ENCODE peak calls at places on chromosomes 4 and X, in ten cellular contexts. S is tibial nerve, C is Peyer's patch, Y is A549, Z is right lobe of liver, U is HCT116, V is IMR-90, R is sigmoid colon, N is body of pancreas, B is K562. G is an unnamed sample.

GRCh38 chrX:153400146-153401132 is 711 bp downstream of the PNMA6E start:
- DNase-seq in B (peak), S (no peak), V (no peak), N (no peak), Z (no peak), R (no peak), Y (peak), U (peak), C (no peak), G (peak)

GRCh38 chr4:139301821-139302611 is at the start of gene NDUFC1:
- DNase-seq in N (peak), B (peak), S (no peak), R (peak), C (peak), U (no peak), Z (peak), Y (peak), V (peak), G (peak)

GRCh38 chrX:10021461-10022272 is 54.5 kb downstream of the CLDN34 start:
- DNase-seq in Z (no peak), R (peak), Y (peak), S (no peak), N (no peak), C (no peak), B (no peak), U (no peak), V (peak), G (no peak)

GRCh38 chr4:151866266-151866918 is 105.6 kb upstream of the GATB start:
- DNase-seq in N (no peak), C (no peak), Y (no peak), B (no peak), S (no peak), U (no peak), R (no peak), Z (no peak), V (no peak), G (no peak)

GRCh38 chr4:80507507-80507906 is 172.0 kb downstream of the CFAP299 start:
- DNase-seq in N (no peak), Y (no peak), C (no peak), R (no peak), B (no peak), U (no peak), S (no peak), V (no peak), Z (no peak), G (no peak)

GRCh38 chr4:9987749-9988346 is 33.4 kb downstream of the SLC2A9 start:
- DNase-seq in Z (no peak), B (no peak), V (no peak), S (no peak), N (no peak), R (no peak), C (no peak), Y (no peak), U (no peak), G (no peak)

GRCh38 chr4:30718021-30718888 is 1.9 kb upstream of the PCDH7 start:
- DNase-seq in V (peak), Z (peak), U (no peak), S (no peak), N (no peak), R (peak), B (no peak), C (peak), Y (no peak), G (peak)

GRCh38 chrX:123736333-123736921 is 3.6 kb upstream of the THOC2 start:
- DNase-seq in R (no peak), U (no peak), Y (peak), S (no peak), B (no peak), Z (no peak), C (no peak), N (no peak), V (peak), G (no peak)

GRCh38 chr4:3756343-3757059 is 9.7 kb upstream of the ADRA2C start:
- DNase-seq in C (no peak), Y (no peak), N (no peak), R (no peak), B (peak), Z (no peak), S (no peak), V (no peak), U (peak), G (no peak)

GRCh38 chr4:117983541-117984451 is 50.5 kb upstream of the NDST3 start:
- DNase-seq in U (no peak), N (no peak), R (no peak), B (no peak), Y (no peak), C (no peak), Z (no peak), V (peak), S (no peak), G (no peak)

GRCh38 chr4:159484049-159484448 is 381.2 kb downstream of the RAPGEF2 start:
- DNase-seq in N (no peak), C (no peak), U (no peak), Z (no peak), B (no peak), R (no peak), S (no peak), V (no peak), Y (no peak), G (no peak)

GRCh38 chr4:133000012-133000411 is 149.1 kb upstream of the PCDH10 start:
- DNase-seq in C (no peak), S (no peak), U (no peak), R (no peak), B (no peak), Y (no peak), Z (no peak), N (no peak), V (no peak), G (no peak)

GRCh38 chr4:102076622-102077021 is 268.7 kb downstream of the SLC39A8 start:
- DNase-seq in Y (peak), C (no peak), V (no peak), N (no peak), U (no peak), Z (no peak), S (no peak), B (no peak), R (no peak), G (no peak)

GRCh38 chrX:14243823-14244222 is 214.1 kb upstream of the GEMIN8 start:
- DNase-seq in U (no peak), V (no peak), N (no peak), C (no peak), R (no peak), B (no peak), S (no peak), Y (no peak), Z (no peak), G (peak)

GRCh38 chr4:1900624-1901023 is 29.4 kb downstream of the NSD2 start:
- DNase-seq in Y (no peak), Z (no peak), S (no peak), V (no peak), B (no peak), U (no peak), N (no peak), C (no peak), R (peak), G (no peak)

GRCh38 chr4:87425711-87426110 is 3.3 kb downstream of the NUDT9 start:
- DNase-seq in N (peak), Z (no peak), R (no peak), B (no peak), S (no peak), C (no peak), V (no peak), U (no peak), Y (no peak), G (no peak)

GRCh38 chrX:100994352-100995281 is 25.1 kb downstream of the ARL13A start:
- DNase-seq in Z (no peak), S (no peak), N (no peak), Y (peak), C (no peak), U (peak), B (peak), V (peak), R (no peak), G (no peak)

GRCh38 chr4:85968945-85969830 is 390.7 kb downstream of the MAPK10 start:
- DNase-seq in U (no peak), Y (peak), C (no peak), N (no peak), V (peak), S (no peak), R (no peak), Z (no peak), B (peak), G (no peak)

GRCh38 chr4:162727232-162727631 is 439.5 kb downstream of the NAF1 start:
- DNase-seq in U (peak), S (no peak), Z (no peak), B (peak), V (no peak), N (no peak), Y (peak), C (no peak), R (no peak), G (no peak)

GRCh38 chr4:5635826-5636196 is 72.5 kb downstream of the EVC2 start:
- DNase-seq in S (no peak), Z (no peak), V (peak), B (no peak), N (no peak), R (no peak), Y (peak), U (no peak), C (no peak), G (no peak)

GRCh38 chr4:122705547-122705946 is 27.0 kb upstream of the BBS12 start:
- DNase-seq in R (no peak), B (no peak), Y (no peak), C (no peak), S (no peak), Z (no peak), V (no peak), U (no peak), N (no peak), G (no peak)

GRCh38 chrX:131675596-131676194 is 131.8 kb downstream of the OR13H1 start:
- DNase-seq in N (no peak), Z (no peak), S (no peak), U (peak), B (peak), C (no peak), V (peak), Y (peak), R (no peak), G (no peak)

GRCh38 chrX:39859991-39860861 is 237.5 kb downstream of the BCOR start:
- DNase-seq in U (peak), R (peak), N (no peak), V (peak), B (peak), Z (no peak), C (no peak), Y (peak), S (no peak), G (no peak)
- TF ChIP-seq POLR2A in U (no peak), R (no peak), N (no peak), V (no peak), B (no peak), Z (no peak), C (no peak), Y (no peak), S (no peak), G (no peak)

GRCh38 chrX:139026406-139027200 is 315.1 kb upstream of the FGF13 start:
- DNase-seq in N (no peak), S (no peak), B (no peak), U (no peak), C (no peak), Y (no peak), V (no peak), R (no peak), Z (no peak), G (no peak)
- TF ChIP-seq CTCF in N (no peak), S (no peak), B (no peak), U (no peak), C (no peak), Y (no peak), V (no peak), R (no peak), Z (no peak), G (no peak)

DNA sequence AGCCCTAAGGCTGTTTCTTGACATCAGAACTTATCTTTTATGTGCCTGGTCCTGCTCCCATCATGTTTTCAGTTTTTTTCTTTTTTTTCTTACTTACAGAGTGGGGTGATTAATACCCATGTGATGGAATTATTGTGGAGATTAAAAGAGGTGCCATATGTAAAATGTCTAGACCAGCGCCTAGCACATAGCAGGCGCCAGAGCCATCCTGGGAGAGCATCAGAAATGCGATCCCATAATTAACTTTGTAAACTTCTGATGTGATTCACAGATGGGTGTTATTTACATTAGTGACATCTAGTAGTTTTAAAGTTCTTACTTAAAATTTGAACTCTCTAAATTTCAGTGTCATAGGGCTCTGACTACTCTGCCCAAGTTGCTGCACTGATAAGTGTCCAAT is 66.2 kb upstream of the PGRMC2 start:
- DNase-seq in Z (no peak), S (no peak), V (peak), R (no peak), Y (no peak), B (no peak), U (no peak), N (no peak), C (no peak), G (no peak)
- H3K27ac ChIP-seq in Z (no peak), S (no peak), V (peak), R (no peak), Y (peak), B (no peak), U (no peak), N (no peak), C (no peak), G (no peak)

GRCh38 chr4:71187399-71188196 is 151.2 kb upstream of the SLC4A4 start:
- DNase-seq in S (no peak), U (no peak), C (peak), Y (peak), N (peak), B (no peak), Z (peak), R (peak), V (peak), G (peak)
- TF ChIP-seq POLR2A in S (no peak), U (no peak), C (peak), Y (no peak), N (peak), B (no peak), Z (peak), R (no peak), V (no peak), G (no peak)

GRCh38 chr4:114081783-114082182 is 102.3 kb upstream of the ARSJ start:
- DNase-seq in N (no peak), S (no peak), U (no peak), C (no peak), Z (no peak), Y (no peak), V (no peak), B (no peak), R (no peak), G (no peak)

GRCh38 chr4:114077610-114078009 is 98.2 kb upstream of the ARSJ start:
- DNase-seq in V (peak), U (peak), C (no peak), S (no peak), Y (no peak), N (no peak), R (no peak), B (no peak), Z (no peak), G (no peak)

GRCh38 chr4:114082348-114082747 is 102.9 kb upstream of the ARSJ start:
- DNase-seq in Z (no peak), U (no peak), B (no peak), R (no peak), S (no peak), V (no peak), N (no peak), Y (no peak), C (no peak), G (no peak)

GRCh38 chr4:114076865-114077264 is 97.4 kb upstream of the ARSJ start:
- DNase-seq in N (no peak), Z (no peak), C (no peak), B (no peak), Y (no peak), S (no peak), V (no peak), U (no peak), R (no peak), G (no peak)

DNA sequence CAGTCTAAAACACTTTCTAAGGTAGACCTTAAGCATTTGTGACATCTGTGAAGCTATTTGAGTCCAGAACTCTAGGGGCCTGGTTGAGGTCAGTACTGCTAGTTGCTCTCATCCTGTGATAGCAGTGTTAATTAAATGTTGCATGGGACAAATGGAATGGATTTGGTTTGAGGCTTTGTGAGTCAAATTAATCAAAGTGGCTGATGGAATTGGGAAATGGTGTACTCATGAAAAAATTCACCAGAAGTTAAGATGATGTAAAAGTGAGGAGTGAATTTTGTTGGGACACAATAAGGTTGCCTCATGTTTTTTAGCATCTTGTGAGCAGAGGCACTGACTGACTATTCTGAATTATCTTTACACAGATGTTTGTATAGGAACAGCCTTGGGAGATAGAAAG is 99.2 kb upstream of the ARSJ start:
- DNase-seq in B (no peak), V (peak), C (no peak), N (no peak), S (no peak), Z (no peak), U (no peak), Y (no peak), R (no peak), G (no peak)
- TF ChIP-seq CTCF in B (no peak), V (no peak), C (no peak), N (no peak), S (no peak), Z (no peak), U (no peak), Y (no peak), R (no peak), G (no peak)

DNA sequence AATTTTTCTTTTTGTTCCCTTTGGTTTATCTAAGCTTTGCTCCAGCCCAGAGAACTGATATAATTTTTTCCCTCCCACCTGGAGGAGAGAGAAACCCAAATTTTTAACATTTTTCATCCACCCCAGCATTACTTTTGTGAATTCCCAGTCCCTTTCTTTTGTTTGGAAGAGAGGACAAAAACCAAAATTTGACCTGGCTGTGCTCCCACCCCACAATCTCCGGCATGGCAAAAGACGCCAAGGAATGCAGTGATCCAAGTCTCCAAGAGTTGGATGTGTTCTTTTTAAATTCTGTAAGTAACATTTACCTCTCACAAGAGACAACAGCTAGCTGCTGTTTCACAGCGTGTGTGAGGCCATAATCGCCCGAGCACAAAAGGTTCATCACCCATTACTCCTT is 25.2 kb upstream of the FAM156A start:
- DNase-seq in R (peak), U (no peak), S (no peak), V (no peak), B (no peak), N (no peak), Y (no peak), Z (no peak), C (no peak), G (no peak)
- H3K27ac ChIP-seq in R (peak), U (no peak), S (no peak), V (peak), B (no peak), N (no peak), Y (no peak), Z (no peak), C (peak), G (peak)

DNA sequence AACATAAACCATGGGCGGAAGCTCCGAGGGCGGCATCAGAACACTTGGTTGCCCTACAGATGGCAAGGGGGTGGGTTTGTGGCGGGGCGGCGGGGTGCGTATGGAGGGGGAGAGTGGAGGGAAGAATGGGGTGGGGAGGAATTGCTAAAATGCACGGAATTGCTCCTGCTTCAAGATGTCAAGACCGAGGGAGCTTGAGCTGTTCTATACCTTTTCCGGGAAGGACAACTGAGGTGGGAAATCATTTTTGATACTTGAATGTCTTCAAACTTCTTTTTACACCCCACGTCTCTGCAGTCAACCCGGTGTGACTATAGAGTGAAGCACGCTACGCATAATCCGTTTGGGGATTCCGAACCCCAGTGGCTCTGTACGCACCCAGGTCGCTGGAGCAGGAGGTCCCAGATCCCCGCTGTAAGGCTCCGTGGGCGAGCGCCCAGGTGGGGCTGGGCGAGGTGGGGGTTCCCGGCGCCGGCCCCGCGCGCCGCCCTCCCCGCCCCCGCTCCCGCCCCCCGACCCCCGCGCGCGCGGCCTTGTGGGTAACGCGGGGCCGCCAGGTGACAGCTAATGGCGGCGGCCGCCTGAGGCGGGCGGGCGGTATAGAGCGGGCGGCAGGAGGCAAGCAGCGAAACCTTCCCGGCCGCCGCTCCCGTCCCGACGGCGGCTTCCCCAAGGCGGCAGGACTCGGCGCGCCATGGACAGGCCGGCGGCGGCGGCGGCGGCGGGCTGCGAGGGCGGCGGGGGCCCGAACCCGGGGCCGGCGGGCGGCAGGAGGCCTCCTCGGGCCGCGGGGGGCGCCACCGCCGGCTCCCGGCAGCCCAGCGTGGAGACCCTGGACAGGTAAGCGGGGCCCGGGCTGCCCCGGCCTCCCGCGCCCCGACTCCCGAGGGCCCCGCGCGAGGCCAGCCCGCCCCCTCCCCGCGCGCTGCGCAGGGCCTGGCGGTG is at the start of gene MTMR1:
- DNase-seq in N (peak), V (no peak), S (no peak), Y (no peak), Z (peak), U (no peak), C (peak), B (peak), R (peak), G (peak)
- TF ChIP-seq POLR2A in N (peak), V (peak), S (no peak), Y (peak), Z (no peak), U (peak), C (no peak), B (no peak), R (no peak), G (no peak)